ENCODE peak calls at places on chromosomes 11 and 22, in six cellular contexts. One of them, this sample, is unnamed.

GRCh38 chr11:9761441-9761945 is 97.6 kb downstream of the SWAP70 start:
- DNase-seq in endothelial cell of umbilical vein: no peak
- DNase-seq in HCT116: no peak
- DNase-seq in GM23338: no peak
- DNase-seq in H1: no peak
- DNase-seq in HepG2: no peak
- DNase-seq in this sample: no peak

GRCh38 chr11:63937713-63938480 is 905 bp upstream of the NAA40 start:
- DNase-seq in endothelial cell of umbilical vein: no peak
- DNase-seq in HCT116: no peak
- DNase-seq in GM23338: peak; percentile 59
- DNase-seq in H1: no peak
- DNase-seq in HepG2: no peak
- DNase-seq in this sample: no peak

GRCh38 chr11:68342459-68343158 is 30.2 kb downstream of the LRP5 start:
- DNase-seq in endothelial cell of umbilical vein: no peak
- DNase-seq in HCT116: peak; percentile 69
- DNase-seq in GM23338: peak; percentile 83
- DNase-seq in H1: peak; percentile 29
- DNase-seq in HepG2: no peak
- DNase-seq in this sample: peak; percentile 39

GRCh38 chr22:26756675-26757293 is 99.4 kb downstream of the MIAT start:
- DNase-seq in endothelial cell of umbilical vein: peak; percentile 46
- DNase-seq in HCT116: peak; percentile 8
- DNase-seq in GM23338: peak; percentile 84
- DNase-seq in H1: no peak
- DNase-seq in HepG2: no peak
- DNase-seq in this sample: no peak

GRCh38 chr11:111976614-111977140 is 39.5 kb downstream of the DIXDC1 start:
- DNase-seq in endothelial cell of umbilical vein: no peak
- DNase-seq in HCT116: no peak
- DNase-seq in GM23338: peak; percentile 78
- DNase-seq in H1: no peak
- DNase-seq in HepG2: no peak
- DNase-seq in this sample: no peak

GRCh38 chr11:13883042-13883441 is 79.5 kb upstream of the SPON1 start:
- DNase-seq in endothelial cell of umbilical vein: no peak
- DNase-seq in HCT116: no peak
- DNase-seq in GM23338: no peak
- DNase-seq in H1: no peak
- DNase-seq in HepG2: no peak
- DNase-seq in this sample: no peak

GRCh38 chr11:70156291-70157037 is 46.6 kb upstream of the FADD start:
- DNase-seq in endothelial cell of umbilical vein: no peak
- DNase-seq in HCT116: no peak
- DNase-seq in GM23338: no peak
- DNase-seq in H1: no peak
- DNase-seq in HepG2: no peak
- DNase-seq in this sample: no peak

GRCh38 chr11:114301088-114301487 is 4.9 kb downstream of the NNMT start:
- DNase-seq in endothelial cell of umbilical vein: no peak
- DNase-seq in HCT116: no peak
- DNase-seq in GM23338: no peak
- DNase-seq in H1: no peak
- DNase-seq in HepG2: no peak
- DNase-seq in this sample: no peak

GRCh38 chr22:43881091-43882061 is 10.4 kb downstream of the PNPLA5 start:
- DNase-seq in endothelial cell of umbilical vein: no peak
- DNase-seq in HCT116: no peak
- DNase-seq in GM23338: no peak
- DNase-seq in H1: no peak
- DNase-seq in HepG2: no peak
- DNase-seq in this sample: no peak

GRCh38 chr11:33311680-33312079 is 54.5 kb downstream of the HIPK3 start:
- DNase-seq in endothelial cell of umbilical vein: no peak
- DNase-seq in HCT116: no peak
- DNase-seq in GM23338: no peak
- DNase-seq in H1: no peak
- DNase-seq in HepG2: no peak
- DNase-seq in this sample: no peak

GRCh38 chr22:19120829-19121630 is 1.2 kb downstream of the DGCR2 start:
- DNase-seq in endothelial cell of umbilical vein: no peak
- DNase-seq in HCT116: peak; percentile 27
- DNase-seq in GM23338: peak; percentile 60
- DNase-seq in H1: no peak
- DNase-seq in HepG2: peak; percentile 63
- DNase-seq in this sample: no peak

GRCh38 chr11:17696741-17697140 is 22.6 kb upstream of the MYOD1 start:
- DNase-seq in endothelial cell of umbilical vein: no peak
- DNase-seq in HCT116: no peak
- DNase-seq in GM23338: no peak
- DNase-seq in H1: no peak
- DNase-seq in HepG2: no peak
- DNase-seq in this sample: no peak

GRCh38 chr11:17694711-17695110 is 24.7 kb upstream of the MYOD1 start:
- DNase-seq in endothelial cell of umbilical vein: no peak
- DNase-seq in HCT116: no peak
- DNase-seq in GM23338: no peak
- DNase-seq in H1: no peak
- DNase-seq in HepG2: no peak
- DNase-seq in this sample: no peak

GRCh38 chr11:17693531-17693930 is 25.8 kb upstream of the MYOD1 start:
- DNase-seq in endothelial cell of umbilical vein: no peak
- DNase-seq in HCT116: no peak
- DNase-seq in GM23338: no peak
- DNase-seq in H1: no peak
- DNase-seq in HepG2: no peak
- DNase-seq in this sample: no peak

GRCh38 chr11:17697175-17697949 is 22.0 kb upstream of the MYOD1 start:
- DNase-seq in endothelial cell of umbilical vein: no peak
- DNase-seq in HCT116: no peak
- DNase-seq in GM23338: no peak
- DNase-seq in H1: no peak
- DNase-seq in HepG2: no peak
- DNase-seq in this sample: no peak

GRCh38 chr11:17695454-17696441 is 23.6 kb upstream of the MYOD1 start:
- DNase-seq in endothelial cell of umbilical vein: no peak
- DNase-seq in HCT116: no peak
- DNase-seq in GM23338: peak; percentile 59
- DNase-seq in H1: no peak
- DNase-seq in HepG2: no peak
- DNase-seq in this sample: no peak
- TF ChIP-seq EZH2 in endothelial cell of umbilical vein: peak; percentile 64
- TF ChIP-seq EZH2 in HCT116: no peak
- TF ChIP-seq EZH2 in GM23338: no peak
- TF ChIP-seq EZH2 in H1: peak; percentile 27
- TF ChIP-seq EZH2 in HepG2: no peak
- TF ChIP-seq EZH2 in this sample: peak; percentile 62

DNA sequence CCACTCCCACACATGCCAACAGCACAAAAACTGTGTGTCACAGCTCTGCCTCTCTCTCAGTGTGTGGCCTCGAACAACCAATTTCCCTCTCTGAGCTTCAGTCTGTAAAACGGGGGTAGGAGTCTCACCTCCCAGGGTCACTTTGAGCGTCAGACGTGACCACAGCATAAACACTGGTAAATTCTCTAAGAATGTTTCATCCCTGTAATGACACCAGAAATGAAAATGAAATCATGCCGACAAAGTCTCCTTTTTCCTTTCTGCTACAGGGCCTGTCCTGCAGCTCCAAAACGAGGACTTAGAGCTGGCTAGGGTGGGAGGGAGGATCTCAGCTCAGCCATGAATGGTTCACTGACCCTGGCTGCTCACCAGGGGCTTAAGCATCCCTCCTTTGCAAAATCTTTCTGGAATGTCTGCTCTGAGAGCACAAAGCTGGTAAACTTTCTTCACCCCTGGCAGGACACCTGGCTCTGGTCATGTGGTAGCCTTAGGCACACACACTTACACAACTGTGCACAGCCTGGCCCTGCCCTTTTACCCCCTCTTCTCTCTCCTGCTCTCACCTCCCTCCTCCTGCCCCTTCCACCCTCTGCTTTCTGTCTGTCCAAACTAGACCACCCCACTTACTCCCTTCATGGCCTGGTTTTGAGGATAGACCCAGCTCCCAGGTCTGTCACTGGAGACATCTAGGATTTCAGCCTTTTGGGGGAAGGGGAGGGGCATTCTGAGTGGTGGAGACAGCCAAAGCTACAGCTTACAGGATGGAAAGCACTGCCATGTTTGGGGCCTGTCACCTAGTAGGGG is 12.3 kb upstream of the TSKU start:
- DNase-seq in endothelial cell of umbilical vein: no peak
- DNase-seq in HCT116: no peak
- DNase-seq in GM23338: no peak
- DNase-seq in H1: no peak
- DNase-seq in HepG2: peak; percentile 69
- DNase-seq in this sample: no peak
- TF ChIP-seq POLR2AphosphoS5 in endothelial cell of umbilical vein: no peak
- TF ChIP-seq POLR2AphosphoS5 in HCT116: no peak
- TF ChIP-seq POLR2AphosphoS5 in GM23338: no peak
- TF ChIP-seq POLR2AphosphoS5 in H1: no peak
- TF ChIP-seq POLR2AphosphoS5 in HepG2: no peak
- TF ChIP-seq POLR2AphosphoS5 in this sample: no peak

GRCh38 chr22:39545310-39546063 is 12.9 kb upstream of the RPS19BP1 start:
- DNase-seq in endothelial cell of umbilical vein: peak; percentile 34
- DNase-seq in HCT116: no peak
- DNase-seq in GM23338: peak; percentile 91
- DNase-seq in H1: no peak
- DNase-seq in HepG2: no peak
- DNase-seq in this sample: no peak
- TF ChIP-seq EZH2 in endothelial cell of umbilical vein: peak; percentile 46
- TF ChIP-seq EZH2 in HCT116: no peak
- TF ChIP-seq EZH2 in GM23338: no peak
- TF ChIP-seq EZH2 in H1: no peak
- TF ChIP-seq EZH2 in HepG2: no peak
- TF ChIP-seq EZH2 in this sample: no peak

GRCh38 chr11:6418958-6419611 is at the start of gene APBB1:
- DNase-seq in endothelial cell of umbilical vein: peak; percentile 67
- DNase-seq in HCT116: no peak
- DNase-seq in GM23338: peak; percentile 87
- DNase-seq in H1: no peak
- DNase-seq in HepG2: no peak
- DNase-seq in this sample: no peak
- TF ChIP-seq POLR2AphosphoS5 in endothelial cell of umbilical vein: peak; percentile 77
- TF ChIP-seq POLR2AphosphoS5 in HCT116: peak; percentile 71
- TF ChIP-seq POLR2AphosphoS5 in GM23338: peak; percentile 54
- TF ChIP-seq POLR2AphosphoS5 in H1: no peak
- TF ChIP-seq POLR2AphosphoS5 in HepG2: no peak
- TF ChIP-seq POLR2AphosphoS5 in this sample: peak; percentile 40

GRCh38 chr11:116386118-116386699 is 386.6 kb downstream of the BUD13 start:
- DNase-seq in endothelial cell of umbilical vein: no peak
- DNase-seq in HCT116: no peak
- DNase-seq in GM23338: peak; percentile 19
- DNase-seq in H1: no peak
- DNase-seq in HepG2: no peak
- DNase-seq in this sample: no peak
- TF ChIP-seq EZH2 in endothelial cell of umbilical vein: no peak
- TF ChIP-seq EZH2 in HCT116: no peak
- TF ChIP-seq EZH2 in GM23338: no peak
- TF ChIP-seq EZH2 in H1: no peak
- TF ChIP-seq EZH2 in HepG2: no peak
- TF ChIP-seq EZH2 in this sample: no peak

DNA sequence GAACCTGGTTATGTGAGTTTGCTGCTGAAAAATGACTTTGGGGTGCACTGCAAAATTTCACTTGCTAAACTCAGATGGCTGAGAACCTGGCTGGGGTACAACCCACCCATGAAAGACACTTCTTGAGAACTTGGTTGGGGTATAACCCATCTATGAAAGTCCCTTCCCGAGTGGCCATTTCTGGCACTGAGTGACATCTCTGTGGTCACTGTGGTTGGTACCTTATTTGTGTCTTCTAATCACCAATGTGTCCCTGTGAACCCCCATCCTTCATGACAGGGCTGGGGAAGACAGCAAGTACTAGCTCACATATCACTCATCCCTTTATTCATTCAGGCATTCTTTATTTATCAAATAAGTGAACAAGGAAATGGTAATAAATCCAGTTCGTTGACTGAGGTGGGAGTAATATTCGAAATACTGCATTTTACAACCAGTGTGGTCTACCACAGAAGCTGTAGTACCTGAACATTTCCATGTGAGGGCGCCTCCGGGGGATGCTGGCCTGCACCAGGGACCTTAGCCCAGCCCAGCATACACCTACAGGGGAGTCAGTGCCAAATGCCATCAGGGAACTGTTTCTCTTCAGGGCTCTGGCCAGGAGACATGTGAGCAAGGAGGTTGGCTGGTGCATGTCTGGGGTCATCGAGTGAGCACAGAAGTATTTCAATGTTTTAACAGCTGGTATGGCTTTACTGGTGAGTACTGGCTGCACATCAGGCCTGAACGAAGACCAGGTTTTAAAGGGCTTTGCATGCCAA is 122.1 kb downstream of the CSNK2A3 start:
- DNase-seq in endothelial cell of umbilical vein: no peak
- DNase-seq in HCT116: peak; percentile 6
- DNase-seq in GM23338: peak; percentile 82
- DNase-seq in H1: no peak
- DNase-seq in HepG2: peak; percentile 4
- DNase-seq in this sample: no peak
- TF ChIP-seq POLR2AphosphoS5 in endothelial cell of umbilical vein: no peak
- TF ChIP-seq POLR2AphosphoS5 in HCT116: no peak
- TF ChIP-seq POLR2AphosphoS5 in GM23338: no peak
- TF ChIP-seq POLR2AphosphoS5 in H1: no peak
- TF ChIP-seq POLR2AphosphoS5 in HepG2: no peak
- TF ChIP-seq POLR2AphosphoS5 in this sample: no peak

DNA sequence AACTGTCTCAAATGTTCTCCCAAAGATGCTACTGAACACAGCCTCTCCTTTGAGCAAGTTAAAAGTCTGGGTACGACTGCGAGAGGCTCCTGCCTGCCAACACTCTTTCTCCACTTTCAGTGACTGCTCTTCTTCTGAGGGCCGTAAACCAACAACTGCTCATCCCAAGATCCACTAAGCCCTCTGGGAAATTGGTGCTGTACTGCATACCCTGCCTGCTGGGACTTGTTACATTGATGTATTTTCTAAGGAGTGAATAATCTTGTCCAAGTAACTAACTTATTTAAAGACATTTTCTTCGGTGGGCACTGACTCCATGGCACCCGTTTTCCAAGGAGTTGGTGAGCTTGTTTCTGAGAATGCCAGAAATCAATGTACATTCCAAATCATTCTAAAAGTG is 87.2 kb downstream of the ZNF280B start:
- DNase-seq in endothelial cell of umbilical vein: no peak
- DNase-seq in HCT116: no peak
- DNase-seq in GM23338: no peak
- DNase-seq in H1: no peak
- DNase-seq in HepG2: no peak
- DNase-seq in this sample: no peak
- TF ChIP-seq EZH2 in endothelial cell of umbilical vein: no peak
- TF ChIP-seq EZH2 in HCT116: no peak
- TF ChIP-seq EZH2 in GM23338: no peak
- TF ChIP-seq EZH2 in H1: no peak
- TF ChIP-seq EZH2 in HepG2: no peak
- TF ChIP-seq EZH2 in this sample: no peak

DNA sequence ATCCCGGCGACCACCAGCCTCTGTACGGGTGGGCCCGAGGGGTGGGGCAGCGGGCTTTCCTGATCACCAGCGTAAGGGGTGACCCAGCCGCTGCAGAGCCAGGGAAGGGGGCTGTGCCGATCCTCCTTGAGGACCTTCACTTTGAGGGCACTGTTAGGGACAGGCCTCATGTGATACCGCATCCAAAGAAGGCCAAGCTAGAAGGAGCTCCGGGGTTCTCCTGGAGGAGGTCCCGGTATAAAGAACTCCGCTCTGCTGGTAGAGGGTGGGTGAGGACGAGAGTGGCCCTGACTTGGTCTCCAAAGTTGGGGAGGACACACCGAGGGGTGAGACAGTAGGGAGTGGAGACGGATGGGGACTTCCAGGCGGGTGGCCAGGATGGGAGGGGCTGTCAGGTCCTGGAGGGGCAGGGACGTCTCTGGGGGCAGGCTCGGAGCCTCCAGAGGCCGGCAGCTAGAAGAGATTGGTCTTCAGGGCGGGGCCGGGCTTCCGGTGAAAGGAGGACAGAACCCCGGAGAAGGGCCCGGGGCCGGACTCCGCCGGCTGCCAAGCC is 4.6 kb downstream of the PHOX2A start:
- DNase-seq in endothelial cell of umbilical vein: no peak
- DNase-seq in HCT116: no peak
- DNase-seq in GM23338: peak; percentile 78
- DNase-seq in H1: no peak
- DNase-seq in HepG2: no peak
- DNase-seq in this sample: no peak
- TF ChIP-seq POLR2AphosphoS5 in endothelial cell of umbilical vein: peak; percentile 76
- TF ChIP-seq POLR2AphosphoS5 in HCT116: no peak
- TF ChIP-seq POLR2AphosphoS5 in GM23338: peak; percentile 56
- TF ChIP-seq POLR2AphosphoS5 in H1: peak; percentile 24
- TF ChIP-seq POLR2AphosphoS5 in HepG2: no peak
- TF ChIP-seq POLR2AphosphoS5 in this sample: peak; percentile 54